ENCODE peak calls at places on chromosomes 13 and 19, in ten cellular contexts. F is B cell; U is NCI-H1048; R is stimulated activated CD8-positive, alpha-beta memory T cell treated with anti-CD3 and anti-CD28 coated beads, Interleukin-2, amount 100 ng/mL, for 48 hours; O is T-cell; Z is NCI-H1092 treated with DMSO at 0.1 percent for 48 hours; I is esophagus squamous epithelium; V is aorta; E is GM04504; K is heart right ventricle. G is an unnamed sample.

GRCh38 chr13:37923236-37923635 is 53.7 kb upstream of the TRPC4 start:
- DNase-seq in E (no peak), K (no peak), Z (no peak), V (no peak), F (no peak), R (no peak), I (no peak), O (no peak), U (no peak), G (no peak)

GRCh38 chr13:85405316-85405897 is 393.8 kb downstream of the SLITRK6 start:
- DNase-seq in R (no peak), K (no peak), Z (no peak), V (no peak), O (no peak), U (no peak), E (no peak), F (no peak), I (no peak), G (peak; percentile 28)

GRCh38 chr19:33374406-33374703 is 846 bp downstream of the CEBPG start:
- DNase-seq in E (no peak), K (no peak), Z (peak; percentile 27), U (no peak), V (no peak), R (no peak), O (no peak), I (no peak), F (no peak), G (no peak)

GRCh38 chr13:60583196-60583908 is 186.3 kb downstream of the TDRD3 start:
- DNase-seq in U (no peak), E (peak; percentile 78), O (no peak), V (no peak), F (no peak), R (no peak), I (no peak), Z (no peak), K (peak; percentile 14), G (no peak)

GRCh38 chr13:110415669-110416068 is 108.6 kb downstream of the COL4A2 start:
- DNase-seq in K (peak; percentile 34), F (no peak), O (no peak), U (no peak), I (no peak), Z (no peak), R (no peak), E (no peak), V (no peak), G (no peak)

GRCh38 chr19:12669272-12670158 is 2.9 kb downstream of the WDR83 start:
- DNase-seq in I (no peak), V (peak; percentile 84), R (peak; percentile 63), F (peak; percentile 76), O (peak; percentile 56), E (peak; percentile 62), U (peak; percentile 44), K (peak; percentile 80), Z (peak; percentile 89), G (peak; percentile 82)

GRCh38 chr13:90107658-90108057 is 1239.8 kb upstream of the MIR17HG start:
- DNase-seq in O (no peak), Z (no peak), V (no peak), K (no peak), F (no peak), R (no peak), U (no peak), E (no peak), I (no peak), G (no peak)

GRCh38 chr13:109348514-109349340 is 437.7 kb downstream of the IRS2 start:
- DNase-seq in E (peak; percentile 19), R (no peak), V (no peak), K (no peak), O (no peak), F (no peak), Z (no peak), U (no peak), I (no peak), G (no peak)

GRCh38 chr19:52070496-52070895 is 21.9 kb upstream of the ZNF432 start:
- DNase-seq in K (no peak), V (no peak), R (no peak), I (no peak), Z (no peak), E (no peak), F (no peak), O (no peak), U (no peak), G (no peak)

GRCh38 chr19:9836021-9836420 is 903 bp downstream of the PIN1 start:
- DNase-seq in E (peak; percentile 23), V (no peak), R (no peak), K (no peak), O (no peak), F (no peak), Z (no peak), U (no peak), I (no peak), G (no peak)

GRCh38 chr13:47903836-47904235 is 97.2 kb downstream of the SUCLA2 start:
- DNase-seq in V (no peak), F (no peak), O (no peak), E (no peak), I (no peak), R (no peak), U (no peak), Z (no peak), K (no peak), G (no peak)

GRCh38 chr13:97834255-97834654 is 119.2 kb upstream of the IPO5 start:
- DNase-seq in R (no peak), O (no peak), Z (no peak), K (no peak), E (no peak), U (no peak), V (no peak), F (no peak), I (no peak), G (no peak)

GRCh38 chr19:29623726-29624488 is 17.8 kb downstream of the POP4 start:
- DNase-seq in V (no peak), R (peak; percentile 75), E (no peak), Z (no peak), U (no peak), I (no peak), F (no peak), O (no peak), K (no peak), G (no peak)

GRCh38 chr13:113448885-113449692 is 4.2 kb downstream of the ADPRHL1 start:
- DNase-seq in Z (peak; percentile 98), I (no peak), F (peak; percentile 53), K (peak; percentile 28), U (peak; percentile 61), V (peak; percentile 47), O (peak; percentile 1), E (peak; percentile 31), R (peak; percentile 18), G (no peak)

GRCh38 chr19:2391118-2391725 is 31.2 kb downstream of the TMPRSS9 start:
- DNase-seq in V (no peak), R (no peak), K (peak; percentile 35), I (no peak), U (peak; percentile 41), F (peak; percentile 45), E (peak; percentile 50), O (no peak), Z (peak; percentile 59), G (peak; percentile 39)

GRCh38 chr13:41271456-41272285 is 8.3 kb upstream of the MTRF1 start:
- DNase-seq in Z (no peak), U (no peak), K (no peak), R (no peak), E (no peak), I (no peak), F (no peak), O (no peak), V (no peak), G (no peak)

GRCh38 chr13:65336106-65336603 is 1894.0 kb downstream of the PCDH9 start:
- DNase-seq in K (no peak), F (no peak), Z (no peak), I (no peak), V (no peak), O (no peak), E (no peak), R (no peak), U (no peak), G (no peak)

GRCh38 chr13:20160346-20161274 is at the start of gene GJA3:
- DNase-seq in I (no peak), U (no peak), O (peak; percentile 31), V (no peak), F (no peak), E (no peak), K (peak; percentile 61), Z (no peak), R (peak; percentile 55), G (no peak)

GRCh38 chr13:112545866-112546265 is 42.1 kb downstream of the TUBGCP3 start:
- DNase-seq in K (no peak), V (no peak), O (no peak), U (no peak), E (peak; percentile 40), R (no peak), Z (no peak), F (no peak), I (no peak), G (no peak)

GRCh38 chr13:24076124-24076523 is 84.4 kb upstream of the SPATA13 start:
- DNase-seq in O (no peak), F (no peak), R (no peak), K (no peak), U (no peak), I (no peak), Z (no peak), V (no peak), E (no peak), G (no peak)

GRCh38 chr13:42836930-42837329 is 55.5 kb downstream of the FAM216B start:
- DNase-seq in O (no peak), Z (peak; percentile 57), K (peak; percentile 9), R (no peak), I (no peak), F (no peak), V (no peak), U (no peak), E (peak; percentile 39), G (no peak)

GRCh38 chr19:4592445-4592844 is 33.0 kb upstream of the SEMA6B start:
- DNase-seq in Z (no peak), I (no peak), R (no peak), U (no peak), E (no peak), O (no peak), F (no peak), K (no peak), V (no peak), G (no peak)

GRCh38 chr19:45879055-45879454 is 6.9 kb downstream of the IRF2BP1 start:
- DNase-seq in O (no peak), V (no peak), Z (no peak), R (no peak), I (no peak), U (no peak), K (no peak), E (no peak), F (no peak), G (peak; percentile 48)

GRCh38 chr19:52963229-52963760 is 614 bp upstream of the ZNF816 start:
- DNase-seq in F (no peak), V (no peak), U (no peak), K (no peak), Z (peak; percentile 21), I (no peak), R (no peak), O (no peak), E (no peak), G (peak; percentile 16)

GRCh38 chr19:23561341-23561740 is 125.7 kb downstream of the ZNF675 start:
- DNase-seq in O (no peak), K (no peak), I (no peak), U (no peak), R (no peak), V (no peak), Z (no peak), E (no peak), F (no peak), G (no peak)

GRCh38 chr13:36329355-36329754 is 16.8 kb downstream of the SPART start:
- DNase-seq in K (no peak), Z (no peak), F (no peak), U (no peak), O (no peak), E (no peak), I (no peak), V (no peak), R (no peak), G (no peak)

GRCh38 chr13:34762312-34762711 is 179.8 kb upstream of the NBEA start:
- DNase-seq in F (no peak), V (no peak), K (no peak), O (no peak), Z (no peak), R (no peak), I (no peak), E (peak; percentile 31), U (no peak), G (no peak)

GRCh38 chr13:83372786-83373185 is 509.5 kb downstream of the SLITRK1 start:
- DNase-seq in R (no peak), E (no peak), Z (no peak), O (no peak), I (no peak), F (no peak), V (no peak), K (no peak), U (no peak), G (no peak)